ENCODE peak calls at places on chromosomes 11 and 22, in eight cellular contexts. J is aorta, Z is lower lobe of right lung, W is Caco-2, T is AG04450, U is SJSA1, I is upper lobe of left lung, O is mesenchymal stem cell. D is an unnamed sample. For H3K27me3, the result is how much of the 10 kb centered on the place peaks cover.

GRCh38 chr22:41695211-41695610 is 4.1 kb upstream of the MEI1 start:
- DNase-seq in J (no peak), Z (no peak), W (no peak), T (no peak), U (no peak), I (no peak), O (no peak), D (no peak)

GRCh38 chr11:12179521-12179920 is 69.1 kb downstream of the MICAL2 start:
- DNase-seq in J (no peak), Z (peak), W (no peak), T (no peak), U (no peak), I (peak), O (no peak), D (no peak)

GRCh38 chr11:43942651-43943356 is 367 bp downstream of the C11orf96 start:
- DNase-seq in J (peak), Z (peak), W (no peak), T (no peak), U (peak), I (no peak), O (peak), D (no peak)

GRCh38 chr11:123519055-123519796 is 89.2 kb downstream of the GRAMD1B start:
- DNase-seq in J (no peak), Z (no peak), W (no peak), T (no peak), U (no peak), I (peak), O (no peak), D (no peak)

GRCh38 chr11:103618532-103618931 is 417.9 kb upstream of the DDI1 start:
- DNase-seq in J (no peak), Z (no peak), W (no peak), T (peak), U (peak), I (no peak), O (peak), D (peak)

GRCh38 chr11:64156235-64157011 is 9.5 kb downstream of the MACROD1 start:
- DNase-seq in J (no peak), Z (no peak), W (no peak), T (no peak), U (no peak), I (no peak), O (no peak), D (no peak)

GRCh38 chr11:6812391-6813005 is 13.0 kb upstream of the OR6A2 start:
- DNase-seq in J (no peak), Z (no peak), W (peak), T (no peak), U (peak), I (no peak), O (peak), D (no peak)

GRCh38 chr11:93444671-93445073 is 98.5 kb downstream of the SMCO4 start:
- DNase-seq in J (no peak), Z (no peak), W (peak), T (no peak), U (no peak), I (no peak), O (no peak), D (no peak)

GRCh38 chr11:76419896-76420295 is 24.9 kb upstream of the EMSY start:
- DNase-seq in J (no peak), Z (no peak), W (peak), T (no peak), U (no peak), I (no peak), O (no peak), D (no peak)

GRCh38 chr11:110955797-110956196 is 243.6 kb upstream of the ARHGAP20 start:
- DNase-seq in J (no peak), Z (no peak), W (no peak), T (no peak), U (no peak), I (no peak), O (no peak), D (no peak)

GRCh38 chr11:28878025-28878424 is 769.8 kb downstream of the METTL15 start:
- DNase-seq in J (no peak), Z (no peak), W (no peak), T (no peak), U (no peak), I (no peak), O (no peak), D (no peak)

GRCh38 chr22:16917144-16918003 is 90.6 kb downstream of the GAB4 start:
- DNase-seq in J (peak), Z (peak), W (peak), T (no peak), U (peak), I (peak), O (no peak), D (no peak)

GRCh38 chr11:73189315-73189714 is 28.8 kb upstream of the P2RY2 start:
- DNase-seq in J (no peak), Z (peak), W (no peak), T (no peak), U (no peak), I (peak), O (no peak), D (no peak)

GRCh38 chr11:7977251-7977917 is 9.8 kb upstream of the EIF3F start:
- DNase-seq in J (no peak), Z (no peak), W (no peak), T (peak), U (peak), I (no peak), O (peak), D (peak)

GRCh38 chr11:80144932-80145612 is 704.2 kb upstream of the TENM4 start:
- DNase-seq in J (no peak), Z (no peak), W (no peak), T (no peak), U (no peak), I (no peak), O (peak), D (no peak)

GRCh38 chr11:3953327-3953726 is 97.9 kb downstream of the STIM1 start:
- DNase-seq in J (no peak), Z (no peak), W (no peak), T (no peak), U (no peak), I (no peak), O (no peak), D (no peak)

GRCh38 chr11:3954448-3955298 is 99.2 kb downstream of the STIM1 start:
- DNase-seq in J (no peak), Z (no peak), W (no peak), T (no peak), U (no peak), I (no peak), O (peak), D (no peak)

GRCh38 chr11:3956038-3956437 is 100.6 kb downstream of the STIM1 start:
- DNase-seq in J (no peak), Z (no peak), W (no peak), T (no peak), U (no peak), I (no peak), O (no peak), D (no peak)

GRCh38 chr11:3956748-3957147 is 101.3 kb downstream of the STIM1 start:
- DNase-seq in J (no peak), Z (no peak), W (no peak), T (no peak), U (no peak), I (no peak), O (no peak), D (no peak)

GRCh38 chr11:3955299-3955665 is 99.8 kb downstream of the STIM1 start:
- DNase-seq in J (no peak), Z (no peak), W (no peak), T (no peak), U (no peak), I (no peak), O (no peak), D (no peak)
- H3K27me3 ChIP-seq in J (under half), Z (under half), W (under half), T (under half), U (under half), I (under half), O (under half), D (under half)

DNA sequence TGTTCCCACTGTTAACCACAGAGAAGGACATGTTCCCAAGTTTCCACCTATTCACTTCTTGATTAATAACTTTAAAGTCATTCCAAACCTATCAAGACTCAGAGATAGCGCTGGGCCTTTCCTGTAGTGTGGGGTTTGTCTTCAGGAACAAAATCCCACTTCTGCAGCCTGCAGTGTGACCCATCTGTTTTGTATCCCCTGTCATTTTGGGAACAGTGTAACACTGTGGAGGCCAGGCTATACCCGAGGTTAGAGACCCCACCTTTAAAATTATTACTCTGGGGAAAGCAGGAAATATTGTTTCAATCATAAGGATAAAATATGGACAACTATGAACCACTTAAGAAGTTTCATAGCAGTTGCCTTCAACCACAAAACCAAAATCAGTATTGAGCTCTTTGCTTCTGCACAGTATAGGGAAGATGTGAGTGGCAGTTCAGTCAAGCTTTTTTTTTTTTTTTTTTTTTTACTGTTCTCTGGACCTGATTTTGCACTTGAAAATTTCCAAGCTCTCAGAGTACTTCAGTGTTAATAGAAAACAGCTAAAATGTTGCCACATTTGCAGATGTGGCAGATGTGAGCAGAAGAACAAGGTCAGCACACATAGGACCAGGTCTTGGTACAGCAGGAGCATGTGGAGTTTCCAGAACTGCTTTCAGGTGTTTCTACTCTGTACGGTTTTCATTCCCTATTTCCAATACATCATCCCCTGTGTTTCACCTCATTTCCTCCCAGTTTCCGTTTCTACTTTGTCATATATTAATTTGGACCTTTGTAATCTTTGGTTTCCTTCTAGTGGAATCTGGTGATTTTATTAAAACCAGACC is 121.5 kb downstream of the MAML2 start:
- DNase-seq in J (no peak), Z (no peak), W (no peak), T (no peak), U (no peak), I (no peak), O (peak), D (no peak)
- H3K4me3 ChIP-seq in J (no peak), Z (no peak), W (peak), T (no peak), U (no peak), I (no peak), O (no peak), D (no peak)

GRCh38 chr11:723120-723883 is 17.3 kb downstream of the EPS8L2 start:
- DNase-seq in J (no peak), Z (peak), W (peak), T (no peak), U (no peak), I (no peak), O (peak), D (no peak)
- H3K27me3 ChIP-seq in J (under half), Z (half or more), W (under half), T (under half), U (under half), I (half or more), O (under half), D (under half)

GRCh38 chr11:66287256-66288137 is 1.4 kb downstream of the YIF1A start:
- DNase-seq in J (no peak), Z (no peak), W (no peak), T (no peak), U (no peak), I (no peak), O (no peak), D (no peak)
- H3K4me3 ChIP-seq in J (no peak), Z (peak), W (peak), T (peak), U (peak), I (peak), O (peak), D (peak)

DNA sequence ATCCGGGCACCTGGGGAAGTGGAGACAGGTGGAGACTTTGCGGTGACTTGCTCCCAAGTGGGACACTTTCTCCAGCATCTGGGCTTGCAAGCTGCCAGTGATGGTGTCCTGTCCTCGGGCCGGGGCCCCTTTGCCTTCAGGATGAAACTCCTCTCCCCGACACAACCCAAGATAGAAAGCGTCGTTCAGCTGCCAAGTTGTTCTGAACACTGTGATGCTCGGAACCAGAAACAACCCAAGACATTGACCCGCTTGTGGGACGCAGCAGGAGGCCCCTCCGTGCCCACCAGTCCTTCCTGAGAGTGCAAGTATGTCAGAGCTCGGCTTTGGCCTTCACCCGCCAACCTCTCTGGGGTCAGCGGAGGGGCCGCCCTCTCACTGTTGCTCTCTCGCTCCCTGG is 31.3 kb downstream of the LINC01488 start:
- DNase-seq in J (peak), Z (peak), W (no peak), T (no peak), U (no peak), I (no peak), O (no peak), D (no peak)
- H3K27me3 ChIP-seq in J (under half), Z (under half), W (under half), T (under half), U (under half), I (under half), O (under half), D (under half)

GRCh38 chr11:114085965-114086364 is 26.5 kb downstream of the ZBTB16 start:
- DNase-seq in J (no peak), Z (no peak), W (peak), T (no peak), U (no peak), I (peak), O (no peak), D (no peak)

GRCh38 chr11:114083256-114084252 is 24.0 kb downstream of the ZBTB16 start:
- DNase-seq in J (no peak), Z (no peak), W (no peak), T (no peak), U (no peak), I (no peak), O (no peak), D (no peak)

GRCh38 chr11:114082767-114083181 is 23.3 kb downstream of the ZBTB16 start:
- DNase-seq in J (no peak), Z (peak), W (no peak), T (no peak), U (no peak), I (no peak), O (no peak), D (no peak)

GRCh38 chr11:114086394-114086793 is 26.9 kb downstream of the ZBTB16 start:
- DNase-seq in J (no peak), Z (no peak), W (no peak), T (no peak), U (no peak), I (peak), O (no peak), D (no peak)

GRCh38 chr11:114084414-114084813 is 24.9 kb downstream of the ZBTB16 start:
- DNase-seq in J (no peak), Z (no peak), W (no peak), T (no peak), U (no peak), I (no peak), O (no peak), D (no peak)
- H3K4me3 ChIP-seq in J (no peak), Z (no peak), W (no peak), T (no peak), U (no peak), I (no peak), O (no peak), D (no peak)

GRCh38 chr22:36881504-36882245 is 20.9 kb downstream of the NCF4 start:
- DNase-seq in J (no peak), Z (no peak), W (no peak), T (no peak), U (no peak), I (no peak), O (no peak), D (no peak)
- H3K27me3 ChIP-seq in J (under half), Z (under half), W (under half), T (under half), U (under half), I (under half), O (under half), D (under half)

GRCh38 chr11:65496304-65497140 is 2.3 kb upstream of the MALAT1 start:
- DNase-seq in J (peak), Z (no peak), W (no peak), T (no peak), U (peak), I (no peak), O (peak), D (no peak)
- H3K4me3 ChIP-seq in J (no peak), Z (peak), W (peak), T (peak), U (peak), I (peak), O (no peak), D (peak)

DNA sequence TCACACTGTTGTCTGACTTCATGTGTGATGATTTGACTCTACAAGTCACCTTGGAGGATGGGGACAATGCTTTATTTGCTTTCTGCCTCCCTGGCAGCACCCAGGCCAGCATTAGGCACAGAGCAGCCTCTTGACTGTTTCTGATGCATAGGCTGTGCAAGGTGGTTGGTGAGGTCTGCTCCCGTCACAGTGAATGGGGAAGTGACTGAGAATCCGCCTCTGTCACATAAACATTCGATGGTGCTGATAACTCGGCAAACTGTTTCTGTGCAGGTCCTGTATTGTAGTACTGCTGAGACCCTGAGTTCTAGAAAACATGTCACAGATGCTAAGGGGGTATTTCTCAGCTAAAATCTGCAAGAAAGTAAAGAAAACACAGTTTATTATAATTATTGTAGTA is 25.0 kb upstream of the RCN1 start:
- DNase-seq in J (no peak), Z (no peak), W (no peak), T (no peak), U (no peak), I (no peak), O (no peak), D (no peak)
- H3K27me3 ChIP-seq in J (under half), Z (under half), W (under half), T (under half), U (half or more), I (under half), O (under half), D (under half)

DNA sequence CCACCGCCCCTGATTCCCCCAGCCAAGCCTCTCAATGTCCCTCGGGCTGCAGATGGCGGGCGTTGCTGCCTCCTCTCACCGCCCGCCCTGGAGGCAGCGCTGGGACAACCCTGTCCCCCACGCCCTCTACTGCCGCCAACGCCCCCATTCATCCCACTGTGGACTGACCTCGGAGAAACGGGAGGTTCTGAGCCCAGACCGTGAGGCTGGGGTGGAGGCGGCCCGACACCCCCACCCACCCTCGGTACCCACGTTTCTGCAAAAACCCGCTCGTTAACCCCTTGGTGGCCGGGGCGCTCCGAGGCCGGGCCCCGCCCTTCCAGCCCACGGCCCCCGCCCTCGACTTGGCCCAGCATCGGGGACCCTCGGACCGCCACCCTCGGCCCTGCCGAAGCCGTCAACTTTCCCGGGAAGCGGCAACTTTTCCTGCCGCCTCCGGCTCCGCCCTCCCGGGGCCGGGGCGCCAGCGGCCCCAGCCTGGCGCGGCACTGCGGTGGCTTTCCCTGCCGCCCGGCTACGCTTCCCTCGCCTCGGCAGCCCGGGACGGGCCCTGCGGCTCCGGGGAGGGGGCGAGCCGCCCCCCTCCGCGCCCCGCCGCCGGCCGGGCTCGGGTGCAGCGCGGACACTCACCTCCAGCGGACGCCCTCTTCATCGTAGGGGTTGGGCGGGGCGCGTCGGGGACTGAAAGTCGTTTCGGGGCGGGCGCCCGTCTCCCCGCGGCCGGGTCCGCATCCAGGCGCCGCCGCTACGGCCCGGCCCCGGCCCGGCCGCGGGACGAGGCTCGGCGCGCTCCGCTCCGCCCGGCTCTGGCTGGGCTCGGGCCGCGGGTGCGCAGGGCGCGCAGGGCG is 453 bp downstream of the RTN4R start:
- DNase-seq in J (no peak), Z (peak), W (peak), T (no peak), U (no peak), I (no peak), O (no peak), D (no peak)
- H3K4me3 ChIP-seq in J (peak), Z (peak), W (peak), T (peak), U (peak), I (peak), O (peak), D (peak)

D was measured in BJ.